ENCODE peak calls at places on chromosome 22, in six cellular contexts. I, G, H, J, U and R are unnamed samples.

GRCh38 chr22:41557401-41558240 is 3.2 kb upstream of the CSDC2 start:
- DNase-seq in U (peak), I (no peak), G (peak), J (peak), H (no peak), R (peak)

GRCh38 chr22:46533434-46533833 is 4.0 kb downstream of the CELSR1 start:
- DNase-seq in I (no peak), U (no peak), H (no peak), G (no peak), J (no peak), R (no peak)

GRCh38 chr22:47168900-47169800 is 406.7 kb downstream of the TBC1D22A start:
- DNase-seq in J (no peak), G (no peak), H (peak), U (peak), I (no peak), R (no peak)

GRCh38 chr22:48820481-48821345 is 1007.0 kb downstream of the BRD1 start:
- DNase-seq in I (no peak), U (peak), G (no peak), J (no peak), H (no peak), R (no peak)

GRCh38 chr22:35498026-35498425 is 42.6 kb upstream of the RASD2 start:
- DNase-seq in G (no peak), H (peak), I (no peak), U (no peak), J (no peak), R (no peak)

GRCh38 chr22:20626811-20627210 is 119.4 kb downstream of the MED15 start:
- DNase-seq in I (no peak), J (no peak), H (no peak), G (no peak), U (no peak), R (no peak)

GRCh38 chr22:44859641-44860040 is 107.3 kb downstream of the ARHGAP8 start:
- DNase-seq in H (no peak), J (no peak), I (no peak), G (no peak), U (peak), R (no peak)

GRCh38 chr22:22111267-22111751 is 128.7 kb upstream of the TOP3B start:
- DNase-seq in I (peak), U (no peak), G (peak), J (no peak), H (no peak), R (no peak)

GRCh38 chr22:50170453-50171318 is at the start of gene PANX2:
- DNase-seq in J (no peak), G (no peak), U (peak), H (peak), I (no peak), R (no peak)

GRCh38 chr22:29128891-29129643 is 56.2 kb downstream of the KREMEN1 start:
- DNase-seq in U (no peak), I (no peak), G (peak), H (no peak), J (no peak), R (no peak)

GRCh38 chr22:20112623-20113511 is 3.0 kb upstream of the RANBP1 start:
- DNase-seq in I (no peak), U (peak), H (no peak), G (no peak), J (no peak), R (no peak)

GRCh38 chr22:25661067-25661466 is 80.9 kb upstream of the MYO18B start:
- DNase-seq in U (no peak), I (no peak), G (peak), H (peak), J (no peak), R (no peak)

GRCh38 chr22:21666786-21667185 is 974 bp downstream of the PPIL2 start:
- DNase-seq in U (no peak), G (no peak), J (no peak), H (no peak), I (no peak), R (no peak)

GRCh38 chr22:20867179-20868099 is 8.6 kb downstream of the SNAP29 start:
- DNase-seq in H (no peak), J (no peak), U (no peak), G (peak), I (no peak), R (no peak)

GRCh38 chr22:45131749-45132148 is 32.0 kb upstream of the NUP50 start:
- DNase-seq in H (no peak), G (no peak), J (no peak), U (no peak), I (no peak), R (no peak)